ENCODE peak calls at places on chromosomes 3 and 15, in ten cellular contexts. S, C, Y, B, K, Q, A, X, O and V are unnamed samples.

GRCh38 chr3:78976200-78976599 is 791.6 kb downstream of the ROBO1 start:
- DNase-seq in Y (no peak), S (no peak), C (no peak), K (no peak), O (no peak), B (no peak), X (no peak), Q (no peak), A (no peak), V (no peak)

GRCh38 chr3:128745742-128746141 is 19.8 kb downstream of the RAB7A start:
- DNase-seq in S (no peak), C (no peak), Y (no peak), Q (peak), A (no peak), O (no peak), K (no peak), X (no peak), B (no peak), V (no peak)

GRCh38 chr15:77870195-77871065 is 207.1 kb downstream of the TBC1D2B start:
- DNase-seq in S (peak), O (peak), K (peak), Q (peak), X (peak), Y (peak), C (no peak), B (peak), A (peak), V (peak)

GRCh38 chr3:121943434-121943833 is 49.2 kb downstream of the SLC15A2 start:
- DNase-seq in A (no peak), B (no peak), X (no peak), Q (no peak), C (no peak), O (no peak), K (no peak), Y (no peak), S (no peak), V (no peak)

GRCh38 chr15:63291507-63291906 is 14.1 kb downstream of the APH1B start:
- DNase-seq in X (peak), O (no peak), B (no peak), C (no peak), A (no peak), Y (peak), S (peak), K (no peak), Q (peak), V (no peak)

GRCh38 chr3:31288641-31289100 is 244.1 kb upstream of the STT3B start:
- DNase-seq in B (peak), K (no peak), Y (peak), X (peak), S (peak), A (peak), O (peak), Q (peak), C (no peak), V (no peak)

GRCh38 chr3:124730129-124730919 is at the start of gene UMPS:
- DNase-seq in Q (peak), X (peak), S (peak), O (peak), B (peak), K (peak), Y (peak), A (peak), C (peak), V (peak)

GRCh38 chr3:194574639-194575483 is 58.4 kb downstream of the TMEM44 start:
- DNase-seq in B (peak), Y (no peak), S (peak), X (peak), Q (no peak), O (no peak), K (no peak), A (no peak), C (no peak), V (no peak)

GRCh38 chr3:127214990-127215389 is 22.1 kb downstream of the PRR23E start:
- DNase-seq in Q (no peak), C (no peak), S (peak), B (no peak), Y (no peak), K (no peak), O (no peak), X (no peak), A (no peak), V (no peak)

GRCh38 chr15:52040167-52040900 is 21.3 kb downstream of the MAPK6 start:
- DNase-seq in K (no peak), S (peak), Y (peak), A (no peak), B (no peak), X (peak), Q (no peak), O (peak), C (no peak), V (no peak)

GRCh38 chr3:31772155-31772761 is 208.8 kb downstream of the OSBPL10 start:
- DNase-seq in K (no peak), O (no peak), Y (no peak), X (no peak), S (no peak), B (no peak), Q (no peak), A (no peak), C (no peak), V (peak)

GRCh38 chr15:51830279-51830806 is 890 bp downstream of the TMOD3 start:
- DNase-seq in X (peak), B (no peak), S (peak), A (no peak), Q (peak), Y (peak), C (no peak), K (no peak), O (no peak), V (no peak)

GRCh38 chr3:49609314-49609713 is 55.0 kb downstream of the BSN start:
- DNase-seq in A (no peak), Y (no peak), O (no peak), K (no peak), S (no peak), Q (no peak), X (no peak), C (no peak), B (no peak), V (no peak)

GRCh38 chr15:39585394-39585841 is 4.5 kb downstream of the THBS1 start:
- DNase-seq in C (no peak), A (no peak), K (no peak), X (peak), O (no peak), B (no peak), Q (peak), Y (peak), S (no peak), V (no peak)

GRCh38 chr3:187828571-187829452 is 83.5 kb upstream of the BCL6 start:
- DNase-seq in O (no peak), B (no peak), Y (no peak), A (no peak), Q (no peak), S (no peak), C (no peak), K (no peak), X (no peak), V (no peak)

GRCh38 chr3:193665370-193665989 is 72.5 kb downstream of the OPA1 start:
- DNase-seq in S (peak), Q (peak), K (no peak), C (no peak), O (no peak), B (no peak), Y (peak), X (peak), A (no peak), V (no peak)

GRCh38 chr3:159319156-159319555 is 517.3 kb downstream of the MFSD1 start:
- DNase-seq in Y (no peak), X (no peak), B (no peak), Q (no peak), K (no peak), S (no peak), O (no peak), C (no peak), A (no peak), V (no peak)

GRCh38 chr3:129359102-129359461 is 69.4 kb downstream of the EFCAB12 start:
- DNase-seq in B (no peak), A (no peak), K (no peak), C (no peak), O (no peak), Q (no peak), S (no peak), X (no peak), Y (no peak), V (no peak)

GRCh38 chr3:49151610-49152009 is 14.5 kb downstream of the CCDC71 start:
- DNase-seq in X (no peak), Q (no peak), K (no peak), S (no peak), C (no peak), B (no peak), A (no peak), O (no peak), Y (no peak), V (no peak)

GRCh38 chr3:64053581-64053980 is 30.3 kb upstream of the PSMD6 start:
- DNase-seq in Y (no peak), Q (no peak), X (no peak), O (no peak), S (no peak), A (no peak), C (no peak), K (no peak), B (no peak), V (no peak)

GRCh38 chr3:166560253-166560652 is 723.0 kb upstream of the BCHE start:
- DNase-seq in K (no peak), A (no peak), Y (no peak), S (no peak), B (no peak), C (no peak), O (no peak), Q (no peak), X (no peak), V (no peak)